ENCODE peak calls at places on chromosome 6, in six cellular contexts. N is M059J; O is activated T-helper 2 cell treated with anti-CD3 and anti-CD28 coated beads, Interferon-gamma antibody, Interleukin-2, Interleukin-4, amounts not matched to agents 10 μg/mL and 5 μg/mL and 100 μg/mL, durations not matched to agents 14 hours and 24 hours and 36 hours; H is mesothelial cell of epicardium; K is RWPE1; E is psoas muscle. G is an unnamed sample.

GRCh38 chr6:36499918-36500317 is 47.4 kb downstream of the STK38 start:
- DNase-seq in H (no peak), O (no peak), E (no peak), K (no peak), N (peak; percentile 17), G (no peak)

GRCh38 chr6:85132091-85132490 is 317.8 kb upstream of the NT5E start:
- DNase-seq in N (no peak), E (no peak), H (no peak), O (no peak), K (no peak), G (no peak)

GRCh38 chr6:108561742-108562502 is 1.2 kb downstream of the FOXO3 start:
- DNase-seq in E (peak; percentile 33), H (peak; percentile 61), N (peak; percentile 61), K (peak; percentile 22), O (no peak), G (peak; percentile 18)

GRCh38 chr6:132725947-132726607 is 12.2 kb upstream of the VNN1 start:
- DNase-seq in O (no peak), E (no peak), N (no peak), H (no peak), K (no peak), G (no peak)

GRCh38 chr6:149431905-149432775 is 32.1 kb downstream of the SUMO4 start:
- DNase-seq in E (peak; percentile 88), O (peak; percentile 78), H (peak; percentile 89), N (peak; percentile 84), K (peak; percentile 87), G (peak; percentile 93)

GRCh38 chr6:106727480-106728153 is 98.2 kb downstream of the QRSL1 start:
- DNase-seq in O (no peak), E (no peak), N (no peak), H (no peak), K (no peak), G (no peak)

GRCh38 chr6:781350-781961 is 88.5 kb upstream of the EXOC2 start:
- DNase-seq in O (no peak), K (no peak), E (no peak), N (peak; percentile 44), H (no peak), G (no peak)

GRCh38 chr6:168102093-168102985 is 23.3 kb upstream of the FRMD1 start:
- DNase-seq in K (no peak), H (no peak), E (peak; percentile 9), N (no peak), O (no peak), G (no peak)

GRCh38 chr6:105900120-105900937 is 185.8 kb upstream of the PRDM1 start:
- DNase-seq in E (no peak), N (peak; percentile 65), K (no peak), H (no peak), O (peak; percentile 35), G (no peak)

GRCh38 chr6:12150812-12151432 is 138.8 kb downstream of the HIVEP1 start:
- DNase-seq in N (peak; percentile 39), O (no peak), E (no peak), K (peak; percentile 47), H (no peak), G (peak; percentile 43)

GRCh38 chr6:108589244-108589730 is 28.6 kb downstream of the FOXO3 start:
- DNase-seq in E (peak; percentile 76), H (no peak), O (no peak), N (peak; percentile 76), K (peak; percentile 93), G (peak; percentile 21)

GRCh38 chr6:144343736-144344428 is 58.7 kb downstream of the UTRN start:
- DNase-seq in H (no peak), O (peak; percentile 44), E (no peak), N (no peak), K (no peak), G (no peak)

GRCh38 chr6:82331031-82331773 is 32.4 kb upstream of the TPBG start:
- DNase-seq in O (no peak), E (no peak), K (peak; percentile 70), H (no peak), N (peak; percentile 86), G (no peak)

GRCh38 chr6:33620584-33621395 is at the start of gene ITPR3:
- DNase-seq in K (peak; percentile 90), E (peak; percentile 68), O (peak; percentile 73), N (peak; percentile 84), H (peak; percentile 49), G (no peak)

GRCh38 chr6:117504478-117505144 is 22.1 kb downstream of the DCBLD1 start:
- DNase-seq in K (no peak), O (no peak), E (no peak), H (no peak), N (no peak), G (no peak)

GRCh38 chr6:13635948-13636658 is 21.0 kb downstream of the NOL7 start:
- DNase-seq in E (no peak), N (no peak), H (no peak), O (no peak), K (no peak), G (no peak)

GRCh38 chr6:49050606-49051005 is 412.4 kb downstream of the MMUT start:
- DNase-seq in K (no peak), E (no peak), O (no peak), N (no peak), H (no peak), G (no peak)

GRCh38 chr6:11592289-11592906 is 54.8 kb downstream of the TMEM170B start:
- DNase-seq in E (no peak), N (peak; percentile 61), H (no peak), O (no peak), K (no peak), G (no peak)

GRCh38 chr6:111105578-111105977 is 18.3 kb downstream of the SLC16A10 start:
- DNase-seq in K (peak; percentile 68), O (no peak), E (peak; percentile 81), H (no peak), N (peak; percentile 79), G (no peak)

GRCh38 chr6:124517339-124517738 is 444.9 kb upstream of the RNF217 start:
- DNase-seq in O (no peak), K (no peak), N (no peak), H (no peak), E (no peak), G (no peak)

GRCh38 chr6:50952092-50952932 is 133.6 kb downstream of the TFAP2B start:
- DNase-seq in H (no peak), O (no peak), N (peak; percentile 78), K (no peak), E (no peak), G (no peak)

GRCh38 chr6:158654498-158654897 is 4.6 kb downstream of the SYTL3 start:
- DNase-seq in K (no peak), O (no peak), N (peak; percentile 96), E (peak; percentile 85), H (peak; percentile 54), G (no peak)

G was measured in progenitor cell of endocrine pancreas.